ENCODE peak calls at places on chromosomes 4 and X, in eight cellular contexts. Z is stimulated activated CD4-positive, alpha-beta T cell treated with anti-CD3 and anti-CD28 coated beads, TNF-alpha, amount 100 ng/mL, for 48 hours; P is germinal center; Y is H54; H is glomerular endothelial cell; R is CD4-positive, alpha-beta memory T cell; U is NCI-H1694 treated with DMSO at 0.1 percent for 48 hours; S is RKO. M is an unnamed sample.

GRCh38 chr4:77817304-77818076 is 1.7 kb downstream of the CNOT6L start:
- DNase-seq in Z (no peak), P (no peak), Y (peak), H (no peak), R (peak), U (no peak), S (peak), M (no peak)

GRCh38 chr4:38667005-38667771 is 3.2 kb downstream of the KLF3 start:
- DNase-seq in Z (no peak), P (no peak), Y (no peak), H (peak), R (peak), U (peak), S (peak), M (peak)

GRCh38 chr4:138242830-138243149 is 641 bp upstream of the SLC7A11 start:
- DNase-seq in Z (no peak), P (no peak), Y (no peak), H (no peak), R (no peak), U (no peak), S (peak), M (no peak)

GRCh38 chr4:41957634-41958033 is 22.4 kb downstream of the TMEM33 start:
- DNase-seq in Z (no peak), P (peak), Y (no peak), H (no peak), R (no peak), U (no peak), S (peak), M (peak)

GRCh38 chr4:82753725-82754410 is 44.7 kb downstream of the SCD5 start:
- DNase-seq in Z (no peak), P (no peak), Y (no peak), H (no peak), R (no peak), U (no peak), S (no peak), M (peak)

GRCh38 chr4:7389719-7390118 is 45.0 kb downstream of the PSAPL1 start:
- DNase-seq in Z (no peak), P (no peak), Y (no peak), H (no peak), R (no peak), U (no peak), S (no peak), M (no peak)

GRCh38 chr4:783133-783541 is 42.8 kb downstream of the CPLX1 start:
- DNase-seq in Z (no peak), P (no peak), Y (no peak), H (no peak), R (no peak), U (no peak), S (no peak), M (no peak)

GRCh38 chr4:6852582-6852981 is 57.0 kb upstream of the TBC1D14 start:
- DNase-seq in Z (no peak), P (no peak), Y (no peak), H (no peak), R (no peak), U (no peak), S (no peak), M (no peak)

GRCh38 chrX:110317079-110317819 is 636 bp downstream of the AMMECR1 start:
- DNase-seq in Z (peak), P (peak), Y (peak), H (no peak), R (no peak), U (peak), S (peak), M (peak)

GRCh38 chr4:170047774-170048354 is 21.7 kb upstream of the MFAP3L start:
- DNase-seq in Z (peak), P (peak), Y (no peak), H (peak), R (peak), U (peak), S (peak), M (peak)

GRCh38 chr4:27357283-27357682 is 496.6 kb downstream of the STIM2 start:
- DNase-seq in Z (no peak), P (no peak), Y (no peak), H (no peak), R (no peak), U (no peak), S (peak), M (peak)

GRCh38 chr4:90074322-90074886 is 52.8 kb upstream of the CCSER1 start:
- DNase-seq in Z (no peak), P (no peak), Y (no peak), H (no peak), R (no peak), U (no peak), S (no peak), M (no peak)

GRCh38 chrX:137166591-137166990 is 132.8 kb upstream of the GPR101 start:
- DNase-seq in Z (peak), P (no peak), Y (no peak), H (no peak), R (no peak), U (no peak), S (no peak), M (no peak)

GRCh38 chr4:116321471-116321870 is 763.9 kb downstream of the TRAM1L1 start:
- DNase-seq in Z (no peak), P (no peak), Y (no peak), H (no peak), R (no peak), U (no peak), S (no peak), M (no peak)

GRCh38 chr4:52713456-52713937 is 37.7 kb downstream of the ERVMER34-1 start:
- DNase-seq in Z (no peak), P (no peak), Y (no peak), H (no peak), R (no peak), U (no peak), S (peak), M (no peak)

GRCh38 chrX:26442340-26442739 is 226.4 kb downstream of the MAGEB5 start:
- DNase-seq in Z (no peak), P (no peak), Y (no peak), H (peak), R (no peak), U (peak), S (peak), M (peak)

GRCh38 chr4:25402521-25402920 is 25.5 kb downstream of the ANAPC4 start:
- DNase-seq in Z (no peak), P (no peak), Y (no peak), H (no peak), R (no peak), U (no peak), S (no peak), M (no peak)

GRCh38 chrX:136725446-136726104 is 55.2 kb downstream of the ARHGEF6 start:
- DNase-seq in Z (no peak), P (no peak), Y (no peak), H (no peak), R (no peak), U (no peak), S (peak), M (no peak)

GRCh38 chr4:82515705-82516104 is 46.1 kb downstream of the TMEM150C start:
- DNase-seq in Z (no peak), P (no peak), Y (no peak), H (peak), R (no peak), U (no peak), S (no peak), M (peak)

GRCh38 chrX:68534696-68535095 is 35.8 kb downstream of the YIPF6 start:
- DNase-seq in Z (no peak), P (no peak), Y (no peak), H (no peak), R (no peak), U (no peak), S (peak), M (no peak)

GRCh38 chr4:7557447-7557846 is 122.7 kb upstream of the PSAPL1 start:
- DNase-seq in Z (no peak), P (no peak), Y (peak), H (no peak), R (no peak), U (no peak), S (peak), M (no peak)

GRCh38 chrX:45400380-45400779 is 199.7 kb upstream of the DIPK2B start:
- DNase-seq in Z (no peak), P (no peak), Y (no peak), H (no peak), R (no peak), U (no peak), S (no peak), M (no peak)

M was measured in G401.